ENCODE peak calls at places on chromosome 19, in four cellular contexts. K is uterus, Z is fibroblast of lung, H is OCI-LY7. C is an unnamed sample. For H3K4me1, the result is how much of the 10 kb centered on the place peaks cover.

GRCh38 chr19:48441360-48442050 is 4.3 kb upstream of the GRWD1 start:
- DNase-seq in K (no peak), H (no peak), Z (no peak), C (no peak)

GRCh38 chr19:9877775-9878510 is 42.8 kb downstream of the PIN1 start:
- DNase-seq in K (no peak), H (no peak), Z (peak), C (no peak)

GRCh38 chr19:10780368-10780767 is 55.6 kb downstream of the TMED1 start:
- DNase-seq in K (no peak), Z (peak), H (no peak), C (peak)

GRCh38 chr19:19192910-19193423 is 909 bp downstream of the RFXANK start:
- DNase-seq in K (no peak), Z (no peak), H (peak), C (no peak)

GRCh38 chr19:42410371-42410770 is 16.8 kb downstream of the LIPE start:
- DNase-seq in K (no peak), Z (no peak), H (no peak), C (no peak)

GRCh38 chr19:11767633-11768133 is 883 bp downstream of the ZNF441 start:
- DNase-seq in H (peak), Z (peak), K (peak), C (no peak)

GRCh38 chr19:23071087-23071511 is 45.7 kb upstream of the ZNF730 start:
- DNase-seq in K (peak), Z (peak), H (no peak), C (no peak)

GRCh38 chr19:58553799-58554493 is 959 bp downstream of the CHMP2A start:
- DNase-seq in H (no peak), Z (no peak), K (peak), C (no peak)

GRCh38 chr19:7926727-7927604 is 1.0 kb upstream of the CTXN1 start:
- DNase-seq in H (no peak), Z (no peak), K (no peak), C (no peak)

GRCh38 chr19:45499196-45500180 is 1.2 kb downstream of the PPM1N start:
- DNase-seq in H (peak), Z (no peak), K (no peak), C (no peak)

GRCh38 chr19:10431254-10431942 is 11.1 kb downstream of the PDE4A start:
- DNase-seq in H (no peak), Z (peak), K (peak), C (no peak)

GRCh38 chr19:44848805-44849457 is 2.8 kb downstream of the NECTIN2 start:
- DNase-seq in H (no peak), Z (no peak), K (no peak), C (no peak)

GRCh38 chr19:58569943-58570670 is 3.0 kb downstream of the MZF1 start:
- DNase-seq in K (peak), H (no peak), Z (no peak), C (no peak)

GRCh38 chr19:10846500-10847202 is 1.6 kb upstream of the C19orf38 start:
- DNase-seq in H (no peak), Z (no peak), K (no peak), C (no peak)

GRCh38 chr19:48845384-48845783 is 9.1 kb upstream of the HSD17B14 start:
- DNase-seq in K (no peak), Z (no peak), H (no peak), C (no peak)

GRCh38 chr19:47459477-47459876 is 12.2 kb downstream of the SLC8A2 start:
- DNase-seq in K (no peak), Z (no peak), H (no peak), C (no peak)

GRCh38 chr19:35048911-35049411 is 7.4 kb downstream of the HPN start:
- DNase-seq in H (no peak), K (no peak), Z (no peak), C (no peak)

GRCh38 chr19:8209111-8209964 is at the start of gene CERS4:
- DNase-seq in H (peak), Z (peak), K (peak), C (peak)

GRCh38 chr19:35585844-35586243 is at the start of gene PMIS2:
- DNase-seq in Z (no peak), H (peak), K (no peak), C (no peak)

GRCh38 chr19:51422053-51422448 is 4.6 kb upstream of the SIGLEC10 start:
- DNase-seq in K (peak), Z (peak), H (peak), C (peak)

GRCh38 chr19:23832717-23833327 is 74.1 kb upstream of the ZNF681 start:
- DNase-seq in K (no peak), H (no peak), Z (no peak), C (no peak)

GRCh38 chr19:17289489-17289888 is 7.8 kb downstream of the ANKLE1 start:
- DNase-seq in K (peak), Z (peak), H (peak), C (no peak)

GRCh38 chr19:38883286-38883685 is 5.2 kb upstream of the RINL start:
- DNase-seq in Z (no peak), K (no peak), H (no peak), C (no peak)

GRCh38 chr19:8321067-8321759 is at the start of the genes NDUFA7 and RPS28:
- DNase-seq in K (peak), Z (peak), H (peak), C (peak)

GRCh38 chr19:18469245-18470107 is 31.5 kb upstream of the ISYNA1 start:
- DNase-seq in Z (peak), K (peak), H (peak), C (peak)

GRCh38 chr19:38245826-38246498 is 10.2 kb downstream of the PPP1R14A start:
- DNase-seq in Z (no peak), H (no peak), K (no peak), C (no peak)

DNA sequence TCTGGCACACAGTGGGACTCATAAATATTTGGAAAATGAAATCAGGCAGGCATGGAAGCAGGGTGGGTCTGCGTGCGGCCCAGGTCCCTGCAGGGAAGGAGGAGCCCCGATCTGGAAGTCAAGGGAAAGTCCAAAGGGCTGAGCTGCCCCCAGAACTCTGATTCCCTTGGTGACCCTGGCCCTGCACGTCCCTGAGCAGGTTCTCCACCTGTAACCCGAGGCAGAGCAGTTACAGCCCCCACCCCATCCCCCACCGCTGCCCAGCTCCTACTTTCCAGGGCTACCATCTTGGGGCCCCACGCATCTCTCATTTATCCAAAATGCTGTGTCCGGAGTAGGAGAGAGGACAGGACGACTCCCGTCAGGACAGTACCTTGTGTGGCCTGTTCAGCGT is 2.1 kb downstream of the PLEKHF1 start:
- DNase-seq in H (no peak), Z (no peak), K (no peak), C (no peak)
- H3K4me3 ChIP-seq in H (no peak), Z (peak), K (peak), C (peak)

GRCh38 chr19:40279120-40279551 is 6.0 kb downstream of the AKT2 start:
- DNase-seq in Z (peak), K (peak), H (no peak), C (peak)
- H3K4me1 ChIP-seq in Z (under half), K (half or more), H (half or more), C (under half)

GRCh38 chr19:33720691-33721682 is 75.7 kb upstream of the KCTD15 start:
- DNase-seq in K (no peak), Z (no peak), H (no peak), C (no peak)
- TF ChIP-seq CTCF in K (no peak), Z (no peak), H (no peak), C (no peak)

DNA sequence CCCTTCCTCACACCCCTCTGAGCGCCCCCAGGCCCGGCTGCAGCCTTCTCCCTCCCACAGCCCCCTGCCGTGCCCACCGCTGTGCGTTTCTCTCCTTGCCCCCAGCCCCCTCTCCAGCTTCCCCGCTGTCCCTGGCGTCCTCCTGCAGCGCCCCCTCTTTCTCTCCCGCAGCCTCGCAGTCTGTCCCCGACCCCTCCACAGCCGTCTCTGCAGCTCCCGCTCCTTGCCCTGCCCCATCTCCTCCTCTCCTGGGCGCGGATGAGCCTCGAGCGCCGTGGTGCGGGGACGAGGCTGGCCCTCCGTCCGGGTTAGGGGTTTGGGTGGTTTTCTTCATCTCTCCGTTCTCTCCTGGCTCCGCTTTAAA is 1.1 kb downstream of the KMT5C start:
- DNase-seq in H (no peak), K (no peak), Z (no peak), C (no peak)
- H3K4me3 ChIP-seq in H (peak), K (peak), Z (peak), C (peak)

GRCh38 chr19:15289673-15290072 is 42.7 kb downstream of the BRD4 start:
- DNase-seq in K (no peak), H (no peak), Z (no peak), C (no peak)
- H3K4me1 ChIP-seq in K (under half), H (half or more), Z (under half), C (under half)

GRCh38 chr19:13241321-13242104 is 91.3 kb downstream of the IER2 start:
- DNase-seq in K (no peak), H (peak), Z (no peak), C (no peak)
- TF ChIP-seq CTCF in K (no peak), H (peak), Z (no peak), C (no peak)

DNA sequence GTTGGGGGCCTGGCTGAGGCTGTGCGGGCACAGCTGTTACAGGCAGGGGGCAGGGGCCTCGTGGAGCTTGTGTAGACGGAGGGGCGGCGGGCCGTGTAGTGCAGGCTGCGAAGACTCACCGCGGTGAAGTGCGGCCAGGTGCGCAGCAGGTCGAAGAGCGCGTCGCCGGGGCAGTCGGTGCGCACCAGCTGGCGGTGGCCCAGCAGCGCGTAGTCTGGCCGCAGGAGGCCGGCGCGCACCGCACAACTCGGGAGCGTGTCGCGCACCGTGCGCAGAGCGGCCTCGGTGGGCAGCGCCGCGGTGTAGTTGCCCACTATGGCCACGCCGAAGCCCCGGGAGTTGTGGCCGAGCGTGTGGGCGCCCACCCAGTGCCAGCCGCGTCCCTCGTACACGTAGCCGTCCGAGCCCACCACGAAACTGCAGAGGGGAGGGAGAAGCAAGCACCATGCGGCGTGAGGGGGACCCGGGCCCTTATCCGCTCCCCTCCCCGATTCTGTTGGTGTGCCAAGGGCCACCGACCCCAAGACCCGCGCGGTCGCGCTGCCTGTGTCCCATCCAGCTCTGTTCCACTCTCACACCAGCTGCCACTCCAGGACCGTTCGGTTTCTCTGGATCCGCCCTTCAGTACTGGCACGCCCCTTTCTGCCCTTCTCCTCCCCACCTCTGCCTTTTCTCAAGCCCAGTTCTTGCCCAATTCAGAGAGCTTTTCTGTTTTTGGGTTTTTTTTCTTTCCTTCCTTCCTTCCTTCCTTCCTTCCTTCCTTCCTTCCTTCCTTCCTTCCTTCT is 5.4 kb upstream of the RASAL3 start:
- DNase-seq in H (no peak), K (no peak), Z (no peak), C (no peak)
- H3K4me3 ChIP-seq in H (no peak), K (peak), Z (no peak), C (peak)

DNA sequence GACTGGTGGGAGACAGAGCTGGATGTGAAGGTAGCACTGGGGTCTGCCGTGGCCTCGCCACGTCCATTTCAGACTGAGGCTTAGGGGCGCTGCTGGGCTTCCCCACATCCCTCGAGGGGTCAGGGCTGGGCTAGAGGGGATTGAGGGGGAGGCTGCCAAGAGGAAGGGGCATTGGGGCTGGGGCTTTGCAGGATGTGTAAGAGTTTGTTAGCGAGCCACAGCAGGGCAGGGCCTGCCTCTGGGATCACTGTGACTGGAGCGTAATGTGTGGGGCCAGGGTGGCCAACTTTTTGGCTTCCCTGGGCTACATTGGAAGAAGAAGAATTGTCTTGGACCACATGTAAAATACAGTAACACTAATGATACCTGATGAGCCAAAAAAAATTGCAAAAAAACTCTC is 14.1 kb downstream of the ARID3A start:
- DNase-seq in H (no peak), K (no peak), Z (no peak), C (no peak)
- H3K4me1 ChIP-seq in H (under half), K (under half), Z (under half), C (under half)

GRCh38 chr19:4676955-4677731 is 7.0 kb upstream of the MYDGF start:
- DNase-seq in Z (peak), H (peak), K (no peak), C (no peak)
- TF ChIP-seq CTCF in Z (peak), H (peak), K (no peak), C (peak)